ENCODE peak calls at places on chromosomes 7 and 10, in six cellular contexts. W is neuronal stem cell, M is neural progenitor cell, N is hepatocyte, Y is fibroblast of lung, Q is IMR-90. R is an unnamed sample. For H3K4me1, the result is how much of the 10 kb centered on the place peaks cover.

GRCh38 chr7:98713411-98713810 is 96.3 kb downstream of the NPTX2 start:
- DNase-seq in W (no peak), M (no peak), N (no peak), Q (no peak), Y (peak), R (no peak)

GRCh38 chr10:102782698-102783540 is 39.2 kb downstream of the WBP1L start:
- DNase-seq in Y (peak), N (peak), M (no peak), W (no peak), Q (peak), R (no peak)

GRCh38 chr7:140418653-140419052 is 14.8 kb downstream of the RAB19 start:
- DNase-seq in W (no peak), N (no peak), Q (no peak), M (no peak), Y (no peak), R (no peak)

GRCh38 chr7:124086843-124087242 is 54.0 kb upstream of the TMEM229A start:
- DNase-seq in Y (peak), N (no peak), Q (no peak), M (no peak), W (no peak), R (no peak)

GRCh38 chr10:48614481-48615383 is 9.9 kb upstream of the ARHGAP22 start:
- DNase-seq in M (no peak), Q (peak), Y (peak), N (no peak), W (no peak), R (no peak)

GRCh38 chr10:22341936-22342222 is 3.4 kb upstream of the SPAG6 start:
- DNase-seq in M (no peak), N (no peak), Q (no peak), Y (no peak), W (peak), R (no peak)

GRCh38 chr10:69636273-69636575 is 6.2 kb downstream of the FAM241B start:
- DNase-seq in N (no peak), Q (no peak), Y (no peak), W (no peak), M (no peak), R (no peak)

GRCh38 chr7:116395125-116395791 is 104.3 kb upstream of the CAV2 start:
- DNase-seq in N (peak), Q (peak), Y (peak), M (no peak), W (no peak), R (no peak)

GRCh38 chr7:12802070-12802469 is 114.6 kb downstream of the ARL4A start:
- DNase-seq in Y (no peak), N (peak), M (no peak), Q (no peak), W (no peak), R (no peak)

GRCh38 chr7:12805518-12805928 is 118.1 kb downstream of the ARL4A start:
- DNase-seq in Q (no peak), N (no peak), Y (no peak), M (no peak), W (no peak), R (no peak)

GRCh38 chr7:12800501-12800900 is 113.1 kb downstream of the ARL4A start:
- DNase-seq in Y (peak), W (no peak), Q (no peak), N (no peak), M (no peak), R (no peak)

GRCh38 chr7:12803542-12803941 is 116.1 kb downstream of the ARL4A start:
- DNase-seq in Q (no peak), W (no peak), M (no peak), Y (no peak), N (no peak), R (no peak)

GRCh38 chr7:12801107-12801506 is 113.7 kb downstream of the ARL4A start:
- DNase-seq in Q (no peak), Y (no peak), N (peak), W (no peak), M (no peak), R (no peak)
- H2AFZ ChIP-seq in Q (no peak), Y (no peak), N (no peak), W (no peak), M (no peak), R (no peak)

DNA sequence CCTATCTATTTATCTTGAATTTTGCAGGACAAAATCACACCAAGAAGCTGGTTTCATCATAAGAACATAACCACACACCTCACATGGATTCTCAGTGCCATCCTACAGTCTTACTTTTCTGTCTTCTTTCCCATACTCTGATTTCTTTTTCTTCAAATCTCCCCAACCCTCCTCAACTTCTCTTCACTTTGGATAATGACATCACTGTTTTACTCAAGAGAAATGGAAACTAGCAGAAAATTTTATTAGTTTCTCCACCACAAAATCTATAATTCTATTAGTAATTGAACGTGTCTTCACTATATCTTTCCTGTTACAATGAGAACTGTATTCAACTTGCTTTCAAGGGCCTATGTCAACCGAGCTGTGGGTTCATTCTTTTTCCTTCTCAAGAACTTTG is 35.3 kb upstream of the FAM3C start:
- DNase-seq in M (no peak), Q (no peak), Y (no peak), W (no peak), N (no peak), R (no peak)
- H3K4me1 ChIP-seq in M (under half), Q (under half), Y (under half), W (under half), N (under half), R (under half)

GRCh38 chr7:95493844-95494243 is 8.1 kb downstream of the ASB4 start:
- DNase-seq in Y (no peak), N (no peak), W (no peak), Q (no peak), M (no peak), R (no peak)

GRCh38 chr7:95493247-95493646 is 7.5 kb downstream of the ASB4 start:
- DNase-seq in W (no peak), M (no peak), N (no peak), Q (peak), Y (peak), R (no peak)

GRCh38 chr7:95490366-95490765 is 4.6 kb downstream of the ASB4 start:
- DNase-seq in Y (no peak), Q (no peak), M (no peak), W (no peak), N (peak), R (no peak)

GRCh38 chr7:95491634-95492314 is 6.0 kb downstream of the ASB4 start:
- DNase-seq in Y (peak), M (no peak), Q (no peak), W (no peak), N (peak), R (no peak)

DNA sequence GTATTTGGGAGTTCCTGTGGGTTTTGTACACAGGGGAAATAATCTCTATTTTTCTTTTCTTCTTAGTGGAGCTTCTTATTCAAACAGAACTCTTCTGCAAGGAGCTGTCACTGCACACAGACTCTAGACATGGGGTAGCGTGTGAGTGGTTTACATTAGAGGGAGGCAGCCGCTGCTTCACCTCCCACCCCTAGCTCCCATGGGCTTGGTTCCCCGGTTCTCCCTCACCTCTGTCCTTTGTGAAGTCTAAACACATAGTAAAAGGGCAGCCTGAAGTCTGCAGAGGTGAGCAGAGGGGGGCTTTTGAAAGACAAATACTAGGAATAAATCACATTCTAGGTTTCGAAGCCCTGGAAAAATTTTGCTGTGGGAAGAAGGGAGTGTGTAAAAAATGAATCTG is 5.5 kb downstream of the ASB4 start:
- DNase-seq in N (no peak), Q (no peak), M (no peak), Y (no peak), W (no peak), R (no peak)
- H2AFZ ChIP-seq in N (no peak), Q (no peak), M (no peak), Y (no peak), W (peak), R (no peak)

GRCh38 chr10:72248477-72249151 is 25.1 kb upstream of the DDIT4 start:
- DNase-seq in W (no peak), Q (no peak), Y (peak), N (peak), M (no peak), R (peak)
- H3K4me1 ChIP-seq in W (under half), Q (under half), Y (under half), N (half or more), M (under half), R (half or more)

GRCh38 chr7:70657532-70657931 is 474.4 kb upstream of the GALNT17 start:
- DNase-seq in Q (no peak), W (no peak), N (no peak), Y (no peak), M (no peak), R (no peak)
- H2AFZ ChIP-seq in Q (no peak), W (no peak), N (no peak), Y (no peak), M (no peak), R (no peak)

GRCh38 chr10:123999956-124000615 is 93.3 kb downstream of the CHST15 start:
- DNase-seq in Q (no peak), M (no peak), N (no peak), W (no peak), Y (no peak), R (no peak)
- H3K4me1 ChIP-seq in Q (under half), M (under half), N (under half), W (under half), Y (under half), R (under half)

DNA sequence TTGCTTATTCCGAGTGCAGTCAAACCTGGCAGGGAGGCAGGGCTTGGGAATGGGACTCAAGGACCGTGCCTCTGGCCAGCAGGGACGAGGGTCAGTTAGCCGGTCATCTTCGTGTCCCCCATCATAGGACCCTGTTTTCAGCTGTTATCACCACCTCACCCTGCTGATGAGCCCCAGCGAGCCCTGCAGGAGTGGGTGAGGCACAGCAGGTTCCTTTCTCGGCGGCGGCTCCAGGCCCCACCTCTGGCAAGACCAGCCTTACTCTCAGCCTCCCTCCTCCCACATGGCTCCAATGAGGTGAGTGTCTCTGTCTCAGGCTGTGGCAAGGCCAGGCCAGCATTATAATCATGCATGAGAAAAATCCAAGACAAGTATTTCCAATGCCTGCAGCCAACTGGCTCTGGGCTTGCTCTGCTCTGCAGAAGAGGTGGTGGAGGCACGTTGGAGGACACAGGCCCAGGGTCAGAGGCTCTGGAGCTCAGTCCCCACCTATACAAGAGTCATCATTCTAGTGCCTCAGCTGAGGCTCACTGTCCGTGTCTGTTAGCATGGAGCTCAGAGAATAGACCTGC is 15.7 kb downstream of the PKD1L1 start:
- DNase-seq in M (no peak), N (no peak), Q (no peak), W (no peak), Y (no peak), R (no peak)
- H2AFZ ChIP-seq in M (no peak), N (no peak), Q (no peak), W (no peak), Y (no peak), R (no peak)

DNA sequence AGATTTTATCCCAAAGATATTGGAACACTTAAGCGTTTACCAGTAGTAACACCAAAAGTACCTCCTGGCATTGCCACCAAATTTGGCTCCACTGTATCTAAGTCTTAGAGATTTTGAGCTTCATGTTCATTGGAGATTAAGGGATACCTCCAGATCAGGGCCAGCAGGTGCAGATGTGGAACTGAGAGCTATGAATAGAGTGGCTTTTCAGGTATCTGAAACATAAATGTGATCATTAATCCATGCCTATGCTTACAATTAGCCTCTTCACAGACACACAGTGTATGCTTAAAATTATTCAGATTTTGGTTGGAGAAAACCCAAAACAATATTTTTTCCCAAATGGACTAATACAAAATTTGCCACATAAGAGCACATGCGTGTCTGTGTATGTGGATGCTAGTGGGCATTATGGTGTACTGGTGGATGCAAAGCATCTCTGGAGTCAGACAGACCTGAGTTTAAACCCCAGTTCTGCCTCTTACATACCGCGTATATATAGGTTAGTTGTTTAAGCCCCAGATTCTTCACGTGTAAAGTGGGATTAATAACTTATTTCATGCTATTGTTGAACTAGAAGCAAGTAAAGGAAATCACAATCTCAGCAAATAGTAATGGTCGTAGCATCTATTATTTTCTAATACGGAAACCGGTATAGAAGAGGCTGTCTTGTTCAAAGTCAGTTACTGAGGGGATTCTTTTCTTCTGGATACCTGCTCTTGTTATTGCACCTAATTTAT is 6.8 kb upstream of the LRRC4 start:
- DNase-seq in Y (no peak), M (no peak), Q (no peak), W (no peak), N (no peak), R (no peak)
- H3K4me1 ChIP-seq in Y (under half), M (under half), Q (under half), W (under half), N (under half), R (under half)

R was measured in OCI-LY7.